ENCODE peak calls at places on chromosomes 2 and 18, in five cellular contexts. One of them, this sample, is unnamed. For H3K4me1, the result is how much of the 10 kb centered on the place peaks cover.

GRCh38 chr2:204234879-204235278 is 298.3 kb downstream of the ICOS start:
- DNase-seq in transverse colon: no peak
- DNase-seq in A549: peak
- DNase-seq in GM12878: no peak
- DNase-seq in sigmoid colon: no peak
- DNase-seq in this sample: no peak

GRCh38 chr2:162731917-162732804 is 106.4 kb downstream of the KCNH7 start:
- DNase-seq in A549: no peak
- DNase-seq in transverse colon: no peak
- DNase-seq in sigmoid colon: no peak
- DNase-seq in GM12878: peak
- DNase-seq in this sample: no peak

GRCh38 chr2:185108588-185108987 is 510.3 kb downstream of the ZNF804A start:
- DNase-seq in transverse colon: no peak
- DNase-seq in A549: no peak
- DNase-seq in GM12878: no peak
- DNase-seq in sigmoid colon: no peak
- DNase-seq in this sample: no peak

GRCh38 chr18:61203151-61203550 is 130.1 kb upstream of the CDH20 start:
- DNase-seq in GM12878: no peak
- DNase-seq in sigmoid colon: no peak
- DNase-seq in transverse colon: no peak
- DNase-seq in A549: no peak
- DNase-seq in this sample: no peak

GRCh38 chr2:186919272-186919671 is 70.3 kb upstream of the ZSWIM2 start:
- DNase-seq in A549: peak
- DNase-seq in transverse colon: no peak
- DNase-seq in GM12878: no peak
- DNase-seq in sigmoid colon: no peak
- DNase-seq in this sample: no peak

GRCh38 chr18:30991397-30991796 is 51.1 kb downstream of the DSC3 start:
- DNase-seq in GM12878: no peak
- DNase-seq in transverse colon: no peak
- DNase-seq in sigmoid colon: no peak
- DNase-seq in A549: no peak
- DNase-seq in this sample: no peak

GRCh38 chr18:3595282-3596273 is 145.6 kb downstream of the TGIF1 start:
- DNase-seq in sigmoid colon: peak
- DNase-seq in A549: peak
- DNase-seq in transverse colon: peak
- DNase-seq in GM12878: peak
- DNase-seq in this sample: no peak

GRCh38 chr2:107569496-107569895 is 257.2 kb upstream of the RGPD4 start:
- DNase-seq in sigmoid colon: no peak
- DNase-seq in A549: no peak
- DNase-seq in transverse colon: no peak
- DNase-seq in GM12878: no peak
- DNase-seq in this sample: no peak

GRCh38 chr18:6901283-6901926 is 171.9 kb downstream of the ARHGAP28 start:
- DNase-seq in transverse colon: no peak
- DNase-seq in sigmoid colon: no peak
- DNase-seq in A549: no peak
- DNase-seq in GM12878: no peak
- DNase-seq in this sample: no peak

GRCh38 chr2:219706823-219707281 is 79.4 kb downstream of the SLC4A3 start:
- DNase-seq in GM12878: no peak
- DNase-seq in transverse colon: no peak
- DNase-seq in A549: no peak
- DNase-seq in sigmoid colon: no peak
- DNase-seq in this sample: no peak

GRCh38 chr2:45637440-45637839 is 14.0 kb upstream of the PRKCE start:
- DNase-seq in sigmoid colon: no peak
- DNase-seq in A549: no peak
- DNase-seq in GM12878: peak
- DNase-seq in transverse colon: no peak
- DNase-seq in this sample: no peak

GRCh38 chr2:71880846-71881610 is 266.6 kb downstream of the CYP26B1 start:
- DNase-seq in GM12878: no peak
- DNase-seq in sigmoid colon: peak
- DNase-seq in transverse colon: peak
- DNase-seq in A549: peak
- DNase-seq in this sample: peak

GRCh38 chr2:232009639-232010274 is 48.2 kb downstream of the DIS3L2 start:
- DNase-seq in A549: no peak
- DNase-seq in GM12878: no peak
- DNase-seq in sigmoid colon: no peak
- DNase-seq in transverse colon: no peak
- DNase-seq in this sample: no peak

GRCh38 chr18:80171190-80171872 is 62.3 kb downstream of the ADNP2 start:
- DNase-seq in sigmoid colon: no peak
- DNase-seq in transverse colon: peak
- DNase-seq in A549: peak
- DNase-seq in GM12878: no peak
- DNase-seq in this sample: no peak

GRCh38 chr2:45953376-45954050 is 302.0 kb downstream of the PRKCE start:
- DNase-seq in transverse colon: no peak
- DNase-seq in sigmoid colon: no peak
- DNase-seq in GM12878: no peak
- DNase-seq in A549: no peak
- DNase-seq in this sample: no peak

GRCh38 chr2:136214801-136215200 is 96.9 kb upstream of the CXCR4 start:
- DNase-seq in GM12878: no peak
- DNase-seq in transverse colon: no peak
- DNase-seq in A549: no peak
- DNase-seq in sigmoid colon: no peak
- DNase-seq in this sample: no peak

GRCh38 chr2:128420776-128421175 is 102.1 kb upstream of the HS6ST1 start:
- DNase-seq in transverse colon: no peak
- DNase-seq in A549: no peak
- DNase-seq in GM12878: no peak
- DNase-seq in sigmoid colon: no peak
- DNase-seq in this sample: peak

GRCh38 chr18:37453754-37454153 is 111.8 kb downstream of the CELF4 start:
- DNase-seq in A549: no peak
- DNase-seq in transverse colon: no peak
- DNase-seq in GM12878: no peak
- DNase-seq in sigmoid colon: no peak
- DNase-seq in this sample: no peak

GRCh38 chr2:230737791-230738226 is 25.2 kb downstream of the CAB39 start:
- DNase-seq in GM12878: no peak
- DNase-seq in transverse colon: no peak
- DNase-seq in sigmoid colon: no peak
- DNase-seq in A549: no peak
- DNase-seq in this sample: no peak

GRCh38 chr2:230738924-230739323 is 26.3 kb downstream of the CAB39 start:
- DNase-seq in transverse colon: no peak
- DNase-seq in sigmoid colon: no peak
- DNase-seq in A549: peak
- DNase-seq in GM12878: no peak
- DNase-seq in this sample: no peak

GRCh38 chr2:230735884-230736283 is 23.2 kb downstream of the CAB39 start:
- DNase-seq in sigmoid colon: no peak
- DNase-seq in GM12878: no peak
- DNase-seq in A549: no peak
- DNase-seq in transverse colon: no peak
- DNase-seq in this sample: no peak

GRCh38 chr2:230738391-230738811 is 25.8 kb downstream of the CAB39 start:
- DNase-seq in GM12878: no peak
- DNase-seq in transverse colon: no peak
- DNase-seq in sigmoid colon: no peak
- DNase-seq in A549: no peak
- DNase-seq in this sample: no peak

DNA sequence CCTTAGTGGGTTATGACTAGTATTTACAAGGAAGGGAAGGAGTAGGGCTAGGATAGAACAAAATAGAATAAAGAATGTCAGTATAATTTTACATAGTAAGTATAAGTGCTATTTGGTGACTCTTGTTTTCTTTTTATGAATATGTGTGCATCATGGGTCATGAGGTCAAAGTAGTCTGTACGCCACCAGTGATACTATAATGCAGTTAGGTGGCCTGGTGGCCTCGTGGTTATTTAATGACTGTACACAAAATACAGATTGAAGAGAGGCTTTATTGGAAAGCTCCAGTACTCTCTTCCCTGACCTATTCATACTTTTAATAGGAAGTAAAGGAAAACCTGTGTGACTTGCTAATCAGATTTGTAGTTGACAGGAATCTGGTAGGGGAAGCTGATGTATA is 27.3 kb downstream of the CAB39 start:
- DNase-seq in A549: no peak
- DNase-seq in sigmoid colon: no peak
- DNase-seq in GM12878: no peak
- DNase-seq in transverse colon: no peak
- DNase-seq in this sample: no peak
- H3K4me1 ChIP-seq in A549: under half
- H3K4me1 ChIP-seq in sigmoid colon: under half
- H3K4me1 ChIP-seq in GM12878: under half
- H3K4me1 ChIP-seq in transverse colon: under half
- H3K4me1 ChIP-seq in this sample: under half

DNA sequence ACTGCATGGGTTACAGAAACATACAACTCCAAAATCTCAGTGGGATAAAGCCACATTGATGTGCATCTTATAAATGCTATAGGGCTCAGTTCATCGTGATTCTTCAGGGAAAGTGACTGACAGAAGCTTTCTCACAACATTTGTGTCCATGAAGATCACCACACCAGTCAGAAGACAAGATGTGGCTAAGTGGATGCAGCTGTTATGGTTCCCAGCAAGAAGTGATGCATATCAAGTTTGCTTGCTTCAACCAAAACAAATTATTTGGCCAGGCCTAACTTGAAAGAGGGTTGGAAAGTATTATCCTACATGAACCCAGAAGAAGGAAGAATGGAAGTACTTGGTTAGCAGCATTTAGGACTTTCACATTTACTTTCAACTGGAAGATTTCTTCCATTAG is 210.0 kb upstream of the ACVR2A start:
- DNase-seq in transverse colon: no peak
- DNase-seq in sigmoid colon: no peak
- DNase-seq in GM12878: no peak
- DNase-seq in A549: no peak
- DNase-seq in this sample: no peak
- H3K27ac ChIP-seq in transverse colon: no peak
- H3K27ac ChIP-seq in sigmoid colon: no peak
- H3K27ac ChIP-seq in GM12878: peak
- H3K27ac ChIP-seq in A549: no peak
- H3K27ac ChIP-seq in this sample: no peak

GRCh38 chr18:76529433-76529811 is 34.4 kb upstream of the ZNF516 start:
- DNase-seq in GM12878: no peak
- DNase-seq in A549: no peak
- DNase-seq in transverse colon: no peak
- DNase-seq in sigmoid colon: no peak
- DNase-seq in this sample: no peak
- TF ChIP-seq EP300 in GM12878: no peak
- TF ChIP-seq EP300 in A549: no peak
- TF ChIP-seq EP300 in transverse colon: no peak
- TF ChIP-seq EP300 in sigmoid colon: no peak
- TF ChIP-seq EP300 in this sample: no peak

GRCh38 chr18:46716827-46717226 is 40.0 kb downstream of the ST8SIA5 start:
- DNase-seq in transverse colon: no peak
- DNase-seq in sigmoid colon: peak
- DNase-seq in GM12878: no peak
- DNase-seq in A549: no peak
- DNase-seq in this sample: no peak
- H3K4me1 ChIP-seq in transverse colon: under half
- H3K4me1 ChIP-seq in sigmoid colon: under half
- H3K4me1 ChIP-seq in GM12878: under half
- H3K4me1 ChIP-seq in A549: under half
- H3K4me1 ChIP-seq in this sample: under half

GRCh38 chr2:200040251-200040650 is 84.9 kb downstream of the MAIP1 start:
- DNase-seq in transverse colon: no peak
- DNase-seq in sigmoid colon: no peak
- DNase-seq in A549: no peak
- DNase-seq in GM12878: no peak
- DNase-seq in this sample: no peak

GRCh38 chr2:200040831-200041230 is 85.4 kb downstream of the MAIP1 start:
- DNase-seq in transverse colon: no peak
- DNase-seq in A549: no peak
- DNase-seq in GM12878: no peak
- DNase-seq in sigmoid colon: no peak
- DNase-seq in this sample: no peak

GRCh38 chr2:200042944-200043343 is 87.6 kb downstream of the MAIP1 start:
- DNase-seq in GM12878: no peak
- DNase-seq in transverse colon: no peak
- DNase-seq in sigmoid colon: no peak
- DNase-seq in A549: no peak
- DNase-seq in this sample: no peak

GRCh38 chr2:200044453-200044852 is 89.1 kb downstream of the MAIP1 start:
- DNase-seq in A549: no peak
- DNase-seq in sigmoid colon: no peak
- DNase-seq in GM12878: no peak
- DNase-seq in transverse colon: no peak
- DNase-seq in this sample: no peak

DNA sequence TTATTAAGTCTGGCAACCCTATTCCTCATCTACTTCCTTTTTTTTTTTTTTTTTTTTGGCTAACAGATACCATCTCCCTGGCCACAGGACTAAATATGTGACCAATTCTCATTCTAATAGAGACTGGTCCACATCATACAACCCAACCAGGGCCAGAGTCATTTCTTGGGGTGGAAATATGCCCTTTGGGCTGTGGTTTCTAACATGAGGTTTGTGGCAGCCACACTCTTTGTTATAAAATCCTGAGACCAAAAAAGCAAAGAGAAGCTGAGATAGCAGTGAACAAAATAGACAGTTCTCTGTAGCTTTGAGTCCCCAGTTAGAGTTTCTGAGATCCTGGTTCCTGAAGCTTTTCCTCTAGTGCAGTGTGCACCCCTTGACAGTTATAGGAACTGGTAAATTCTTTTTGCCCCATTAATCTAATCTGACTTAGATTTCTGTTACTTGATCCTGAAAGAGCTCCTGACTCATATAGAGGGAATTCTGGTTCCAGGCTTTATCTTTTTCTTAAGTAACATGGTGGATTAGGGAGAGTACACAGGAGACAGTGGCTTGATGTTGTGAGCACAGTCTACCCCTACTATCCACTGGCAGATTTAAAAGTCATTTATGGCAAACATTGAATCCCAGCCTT is 86.8 kb downstream of the MAIP1 start:
- DNase-seq in transverse colon: no peak
- DNase-seq in GM12878: no peak
- DNase-seq in sigmoid colon: no peak
- DNase-seq in A549: no peak
- DNase-seq in this sample: no peak
- H3K27ac ChIP-seq in transverse colon: no peak
- H3K27ac ChIP-seq in GM12878: no peak
- H3K27ac ChIP-seq in sigmoid colon: no peak
- H3K27ac ChIP-seq in A549: no peak
- H3K27ac ChIP-seq in this sample: no peak

This sample was measured in suprapubic skin.